ENCODE peak calls at places on chromosomes 3 and 15, in six cellular contexts. One of them, this sample, is unnamed.

GRCh38 chr15:63157891-63158431 is 684 bp upstream of the RPS27L start:
- DNase-seq in psoas muscle: peak
- DNase-seq in fibroblast of lung: peak
- DNase-seq in retinal pigment epithelial cell: no peak
- DNase-seq in kidney epithelial cell: peak
- DNase-seq in heart right ventricle: peak
- DNase-seq in this sample: no peak

GRCh38 chr15:36947035-36947719 is 153.2 kb downstream of the MEIS2 start:
- DNase-seq in psoas muscle: no peak
- DNase-seq in fibroblast of lung: peak
- DNase-seq in retinal pigment epithelial cell: no peak
- DNase-seq in kidney epithelial cell: no peak
- DNase-seq in heart right ventricle: no peak
- DNase-seq in this sample: no peak

GRCh38 chr3:107894998-107895397 is 195.8 kb downstream of the CD47 start:
- DNase-seq in psoas muscle: no peak
- DNase-seq in fibroblast of lung: no peak
- DNase-seq in retinal pigment epithelial cell: no peak
- DNase-seq in kidney epithelial cell: no peak
- DNase-seq in heart right ventricle: no peak
- DNase-seq in this sample: no peak

GRCh38 chr3:149299938-149300791 is 33.3 kb downstream of the TM4SF18 start:
- DNase-seq in psoas muscle: peak
- DNase-seq in fibroblast of lung: peak
- DNase-seq in retinal pigment epithelial cell: peak
- DNase-seq in kidney epithelial cell: peak
- DNase-seq in heart right ventricle: no peak
- DNase-seq in this sample: no peak

GRCh38 chr3:142981901-142982773 is 18.7 kb upstream of the PAQR9 start:
- DNase-seq in psoas muscle: no peak
- DNase-seq in fibroblast of lung: no peak
- DNase-seq in retinal pigment epithelial cell: no peak
- DNase-seq in kidney epithelial cell: no peak
- DNase-seq in heart right ventricle: no peak
- DNase-seq in this sample: no peak

GRCh38 chr3:171851685-171852084 is 8.5 kb downstream of the TMEM212 start:
- DNase-seq in psoas muscle: no peak
- DNase-seq in fibroblast of lung: peak
- DNase-seq in retinal pigment epithelial cell: no peak
- DNase-seq in kidney epithelial cell: no peak
- DNase-seq in heart right ventricle: no peak
- DNase-seq in this sample: no peak

GRCh38 chr3:57221883-57222282 is 5.6 kb upstream of the APPL1 start:
- DNase-seq in psoas muscle: no peak
- DNase-seq in fibroblast of lung: peak
- DNase-seq in retinal pigment epithelial cell: no peak
- DNase-seq in kidney epithelial cell: no peak
- DNase-seq in heart right ventricle: no peak
- DNase-seq in this sample: no peak

GRCh38 chr15:101204744-101205535 is 46.9 kb downstream of the CHSY1 start:
- DNase-seq in psoas muscle: no peak
- DNase-seq in fibroblast of lung: peak
- DNase-seq in retinal pigment epithelial cell: no peak
- DNase-seq in kidney epithelial cell: no peak
- DNase-seq in heart right ventricle: no peak
- DNase-seq in this sample: no peak

GRCh38 chr3:81277853-81278252 is 483.6 kb downstream of the GBE1 start:
- DNase-seq in psoas muscle: no peak
- DNase-seq in fibroblast of lung: no peak
- DNase-seq in retinal pigment epithelial cell: no peak
- DNase-seq in kidney epithelial cell: no peak
- DNase-seq in heart right ventricle: no peak
- DNase-seq in this sample: no peak

GRCh38 chr3:160038862-160039562 is 50.4 kb downstream of the IL12A start:
- DNase-seq in psoas muscle: no peak
- DNase-seq in fibroblast of lung: no peak
- DNase-seq in retinal pigment epithelial cell: no peak
- DNase-seq in kidney epithelial cell: no peak
- DNase-seq in heart right ventricle: no peak
- DNase-seq in this sample: no peak

GRCh38 chr3:105359098-105359762 is 7.5 kb upstream of the ALCAM start:
- DNase-seq in psoas muscle: no peak
- DNase-seq in fibroblast of lung: peak
- DNase-seq in retinal pigment epithelial cell: no peak
- DNase-seq in kidney epithelial cell: no peak
- DNase-seq in heart right ventricle: no peak
- DNase-seq in this sample: no peak

GRCh38 chr3:38471260-38471857 is 17.7 kb downstream of the ACVR2B start:
- DNase-seq in psoas muscle: no peak
- DNase-seq in fibroblast of lung: no peak
- DNase-seq in retinal pigment epithelial cell: no peak
- DNase-seq in kidney epithelial cell: no peak
- DNase-seq in heart right ventricle: no peak
- DNase-seq in this sample: no peak

GRCh38 chr3:82410366-82410765 is 648.9 kb upstream of the GBE1 start:
- DNase-seq in psoas muscle: no peak
- DNase-seq in fibroblast of lung: no peak
- DNase-seq in retinal pigment epithelial cell: no peak
- DNase-seq in kidney epithelial cell: no peak
- DNase-seq in heart right ventricle: no peak
- DNase-seq in this sample: no peak

GRCh38 chr3:187519428-187519890 is 150.7 kb downstream of the SST start:
- DNase-seq in psoas muscle: no peak
- DNase-seq in fibroblast of lung: no peak
- DNase-seq in retinal pigment epithelial cell: peak
- DNase-seq in kidney epithelial cell: no peak
- DNase-seq in heart right ventricle: no peak
- DNase-seq in this sample: no peak

GRCh38 chr3:49353022-49353421 is 5.1 kb downstream of the GPX1 start:
- DNase-seq in psoas muscle: no peak
- DNase-seq in fibroblast of lung: no peak
- DNase-seq in retinal pigment epithelial cell: no peak
- DNase-seq in kidney epithelial cell: no peak
- DNase-seq in heart right ventricle: no peak
- DNase-seq in this sample: no peak

GRCh38 chr15:34039506-34040123 is 611 bp upstream of the AVEN start:
- DNase-seq in psoas muscle: no peak
- DNase-seq in fibroblast of lung: peak
- DNase-seq in retinal pigment epithelial cell: no peak
- DNase-seq in kidney epithelial cell: no peak
- DNase-seq in heart right ventricle: no peak
- DNase-seq in this sample: no peak

GRCh38 chr3:119350114-119350513 is 55.9 kb downstream of the ARHGAP31 start:
- DNase-seq in psoas muscle: no peak
- DNase-seq in fibroblast of lung: no peak
- DNase-seq in retinal pigment epithelial cell: no peak
- DNase-seq in kidney epithelial cell: no peak
- DNase-seq in heart right ventricle: peak
- DNase-seq in this sample: no peak

GRCh38 chr3:178684881-178685590 is 148.8 kb downstream of the KCNMB2 start:
- DNase-seq in psoas muscle: no peak
- DNase-seq in fibroblast of lung: no peak
- DNase-seq in retinal pigment epithelial cell: no peak
- DNase-seq in kidney epithelial cell: no peak
- DNase-seq in heart right ventricle: no peak
- DNase-seq in this sample: no peak

GRCh38 chr3:37324752-37325407 is 150.5 kb upstream of the LRRFIP2 start:
- DNase-seq in psoas muscle: no peak
- DNase-seq in fibroblast of lung: peak
- DNase-seq in retinal pigment epithelial cell: no peak
- DNase-seq in kidney epithelial cell: no peak
- DNase-seq in heart right ventricle: no peak
- DNase-seq in this sample: no peak

GRCh38 chr3:148727242-148727641 is 29.5 kb downstream of the AGTR1 start:
- DNase-seq in psoas muscle: no peak
- DNase-seq in fibroblast of lung: peak
- DNase-seq in retinal pigment epithelial cell: no peak
- DNase-seq in kidney epithelial cell: no peak
- DNase-seq in heart right ventricle: no peak
- DNase-seq in this sample: peak

GRCh38 chr3:1723726-1724125 is 374.9 kb upstream of the CNTN4 start:
- DNase-seq in psoas muscle: no peak
- DNase-seq in fibroblast of lung: no peak
- DNase-seq in retinal pigment epithelial cell: no peak
- DNase-seq in kidney epithelial cell: no peak
- DNase-seq in heart right ventricle: no peak
- DNase-seq in this sample: no peak

GRCh38 chr3:1728510-1728909 is 370.2 kb upstream of the CNTN4 start:
- DNase-seq in psoas muscle: no peak
- DNase-seq in fibroblast of lung: no peak
- DNase-seq in retinal pigment epithelial cell: no peak
- DNase-seq in kidney epithelial cell: no peak
- DNase-seq in heart right ventricle: no peak
- DNase-seq in this sample: no peak

GRCh38 chr3:1727242-1727641 is 371.4 kb upstream of the CNTN4 start:
- DNase-seq in psoas muscle: no peak
- DNase-seq in fibroblast of lung: no peak
- DNase-seq in retinal pigment epithelial cell: no peak
- DNase-seq in kidney epithelial cell: no peak
- DNase-seq in heart right ventricle: no peak
- DNase-seq in this sample: no peak

DNA sequence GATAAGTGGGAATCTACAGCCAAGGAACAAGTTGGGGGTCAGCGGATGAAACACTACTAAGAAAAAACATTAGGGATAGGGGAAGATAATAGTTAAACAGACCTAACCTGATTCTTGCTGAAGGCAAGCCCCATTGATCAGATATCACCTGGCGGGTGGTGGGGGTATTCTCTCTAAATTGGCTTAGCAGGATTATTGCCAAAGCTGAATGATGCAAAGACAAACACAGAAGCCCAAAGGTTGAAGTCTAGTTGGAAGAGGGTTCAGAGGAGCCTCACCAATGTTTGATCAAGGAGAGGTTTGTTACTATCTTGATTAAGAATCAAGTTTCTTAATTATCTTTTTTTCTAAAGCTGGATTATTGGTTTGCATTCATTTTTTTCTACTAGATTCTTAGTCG is 371.9 kb upstream of the CNTN4 start:
- DNase-seq in psoas muscle: no peak
- DNase-seq in fibroblast of lung: no peak
- DNase-seq in retinal pigment epithelial cell: no peak
- DNase-seq in kidney epithelial cell: no peak
- DNase-seq in heart right ventricle: no peak
- DNase-seq in this sample: no peak
- H3K4me3 ChIP-seq in psoas muscle: no peak
- H3K4me3 ChIP-seq in fibroblast of lung: no peak
- H3K4me3 ChIP-seq in retinal pigment epithelial cell: no peak
- H3K4me3 ChIP-seq in kidney epithelial cell: no peak
- H3K4me3 ChIP-seq in heart right ventricle: no peak
- H3K4me3 ChIP-seq in this sample: no peak

DNA sequence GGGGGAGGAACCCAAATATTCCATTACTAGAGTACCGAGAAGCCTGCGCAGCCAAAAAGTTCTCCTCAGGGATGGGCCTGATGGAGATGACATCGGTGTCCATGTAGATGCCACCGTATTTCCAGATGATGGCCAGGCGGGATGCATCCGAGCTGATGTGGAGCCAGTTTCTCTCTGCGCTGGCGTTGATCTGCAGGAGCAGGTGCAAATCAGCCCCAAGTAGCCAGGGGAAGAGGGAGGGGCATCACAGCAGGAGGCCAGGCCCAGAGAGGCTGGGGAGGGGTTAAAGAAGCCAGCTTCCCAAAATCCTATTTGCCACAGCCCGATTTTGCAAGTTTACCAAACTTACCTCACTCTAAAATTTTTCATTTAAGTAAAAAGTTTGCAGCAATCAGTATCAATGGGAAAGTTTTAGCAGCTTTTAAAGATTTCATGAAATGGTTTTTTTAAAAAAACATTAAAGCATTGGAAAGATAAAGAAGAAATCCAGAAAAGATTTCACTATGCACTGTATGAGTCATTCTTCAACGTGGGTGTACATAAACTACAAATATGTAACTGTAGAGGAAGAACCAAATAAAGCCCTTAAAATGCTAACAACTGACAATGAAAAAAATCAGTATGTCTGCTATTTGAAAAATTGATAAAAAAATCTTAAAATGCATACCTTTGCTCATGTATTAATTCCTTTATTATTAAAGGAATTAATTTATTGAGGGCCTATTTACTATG is 7.3 kb downstream of the A4GNT start:
- DNase-seq in psoas muscle: no peak
- DNase-seq in fibroblast of lung: peak
- DNase-seq in retinal pigment epithelial cell: no peak
- DNase-seq in kidney epithelial cell: no peak
- DNase-seq in heart right ventricle: no peak
- DNase-seq in this sample: no peak
- H3K4me3 ChIP-seq in psoas muscle: no peak
- H3K4me3 ChIP-seq in fibroblast of lung: no peak
- H3K4me3 ChIP-seq in retinal pigment epithelial cell: no peak
- H3K4me3 ChIP-seq in kidney epithelial cell: no peak
- H3K4me3 ChIP-seq in heart right ventricle: no peak
- H3K4me3 ChIP-seq in this sample: no peak

GRCh38 chr3:12965999-12966846 is 107.0 kb downstream of the IQSEC1 start:
- DNase-seq in psoas muscle: no peak
- DNase-seq in fibroblast of lung: no peak
- DNase-seq in retinal pigment epithelial cell: no peak
- DNase-seq in kidney epithelial cell: no peak
- DNase-seq in heart right ventricle: no peak
- DNase-seq in this sample: no peak

GRCh38 chr3:12968541-12968940 is 104.7 kb downstream of the IQSEC1 start:
- DNase-seq in psoas muscle: no peak
- DNase-seq in fibroblast of lung: no peak
- DNase-seq in retinal pigment epithelial cell: no peak
- DNase-seq in kidney epithelial cell: no peak
- DNase-seq in heart right ventricle: no peak
- DNase-seq in this sample: no peak

GRCh38 chr3:12964713-12965612 is 108.3 kb downstream of the IQSEC1 start:
- DNase-seq in psoas muscle: no peak
- DNase-seq in fibroblast of lung: no peak
- DNase-seq in retinal pigment epithelial cell: no peak
- DNase-seq in kidney epithelial cell: no peak
- DNase-seq in heart right ventricle: no peak
- DNase-seq in this sample: peak

GRCh38 chr3:12967751-12968209 is 105.4 kb downstream of the IQSEC1 start:
- DNase-seq in psoas muscle: peak
- DNase-seq in fibroblast of lung: peak
- DNase-seq in retinal pigment epithelial cell: no peak
- DNase-seq in kidney epithelial cell: peak
- DNase-seq in heart right ventricle: peak
- DNase-seq in this sample: peak

GRCh38 chr3:12966847-12967750 is 106.1 kb downstream of the IQSEC1 start:
- DNase-seq in psoas muscle: no peak
- DNase-seq in fibroblast of lung: peak
- DNase-seq in retinal pigment epithelial cell: no peak
- DNase-seq in kidney epithelial cell: no peak
- DNase-seq in heart right ventricle: no peak
- DNase-seq in this sample: no peak
- H3K4me3 ChIP-seq in psoas muscle: peak
- H3K4me3 ChIP-seq in fibroblast of lung: peak
- H3K4me3 ChIP-seq in retinal pigment epithelial cell: peak
- H3K4me3 ChIP-seq in kidney epithelial cell: peak
- H3K4me3 ChIP-seq in heart right ventricle: peak
- H3K4me3 ChIP-seq in this sample: peak

DNA sequence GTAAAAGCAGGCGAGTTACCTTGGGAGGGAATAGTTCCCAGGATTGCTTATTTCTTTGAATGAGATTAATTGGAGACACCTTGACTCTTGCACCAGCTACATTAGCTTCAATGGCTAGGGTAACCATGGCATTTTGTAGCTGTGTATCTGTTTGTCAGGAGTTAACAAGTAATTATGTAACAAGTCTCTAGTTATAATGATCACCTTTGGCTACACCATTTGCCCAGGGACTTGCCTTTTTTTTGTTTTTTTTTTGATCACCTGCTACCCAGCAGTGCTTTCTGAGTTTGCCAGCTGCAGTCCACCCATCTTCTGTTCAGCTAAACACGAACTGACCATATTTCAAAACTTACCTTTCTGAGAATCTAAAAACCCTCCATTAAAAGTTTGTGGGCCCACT is 2.2 kb downstream of the MED12L start:
- DNase-seq in psoas muscle: no peak
- DNase-seq in fibroblast of lung: no peak
- DNase-seq in retinal pigment epithelial cell: no peak
- DNase-seq in kidney epithelial cell: no peak
- DNase-seq in heart right ventricle: no peak
- DNase-seq in this sample: no peak
- H3K4me3 ChIP-seq in psoas muscle: no peak
- H3K4me3 ChIP-seq in fibroblast of lung: no peak
- H3K4me3 ChIP-seq in retinal pigment epithelial cell: peak
- H3K4me3 ChIP-seq in kidney epithelial cell: no peak
- H3K4me3 ChIP-seq in heart right ventricle: peak
- H3K4me3 ChIP-seq in this sample: no peak